ENCODE peak calls at places on chromosomes 11 and 22, in five cellular contexts. One of them, this sample, is unnamed.

GRCh38 chr11:111176603-111177002 is 68.9 kb upstream of the POU2AF2 start:
- DNase-seq in AG04449: no peak
- DNase-seq in Panc1: no peak
- DNase-seq in ovary: no peak
- DNase-seq in cardiac fibroblast: no peak
- DNase-seq in this sample: no peak

GRCh38 chr11:63945482-63946163 is 6.8 kb downstream of the NAA40 start:
- DNase-seq in AG04449: peak
- DNase-seq in Panc1: peak
- DNase-seq in ovary: peak
- DNase-seq in cardiac fibroblast: peak
- DNase-seq in this sample: peak

GRCh38 chr11:2898366-2899079 is 12.9 kb upstream of the CDKN1C start:
- DNase-seq in AG04449: peak
- DNase-seq in Panc1: no peak
- DNase-seq in ovary: no peak
- DNase-seq in cardiac fibroblast: peak
- DNase-seq in this sample: peak

GRCh38 chr22:47048123-47049077 is 285.9 kb downstream of the TBC1D22A start:
- DNase-seq in AG04449: no peak
- DNase-seq in Panc1: no peak
- DNase-seq in ovary: no peak
- DNase-seq in cardiac fibroblast: no peak
- DNase-seq in this sample: no peak

GRCh38 chr22:18023509-18024275 is 669 bp downstream of the MICAL3 start:
- DNase-seq in AG04449: no peak
- DNase-seq in Panc1: no peak
- DNase-seq in ovary: peak
- DNase-seq in cardiac fibroblast: peak
- DNase-seq in this sample: no peak

GRCh38 chr11:118214210-118214914 is 10.4 kb downstream of the JAML start:
- DNase-seq in AG04449: no peak
- DNase-seq in Panc1: no peak
- DNase-seq in ovary: no peak
- DNase-seq in cardiac fibroblast: no peak
- DNase-seq in this sample: no peak

GRCh38 chr11:59145534-59145933 is 2.9 kb downstream of the FAM111A start:
- DNase-seq in AG04449: peak
- DNase-seq in Panc1: no peak
- DNase-seq in ovary: no peak
- DNase-seq in cardiac fibroblast: peak
- DNase-seq in this sample: no peak

GRCh38 chr11:112784323-112785073 is 176.7 kb upstream of the NCAM1 start:
- DNase-seq in AG04449: no peak
- DNase-seq in Panc1: no peak
- DNase-seq in ovary: peak
- DNase-seq in cardiac fibroblast: peak
- DNase-seq in this sample: no peak

GRCh38 chr11:75450826-75451783 is 18.1 kb upstream of the KLHL35 start:
- DNase-seq in AG04449: no peak
- DNase-seq in Panc1: no peak
- DNase-seq in ovary: no peak
- DNase-seq in cardiac fibroblast: no peak
- DNase-seq in this sample: no peak

GRCh38 chr11:33724644-33725035 is 11.6 kb downstream of the CD59 start:
- DNase-seq in AG04449: no peak
- DNase-seq in Panc1: no peak
- DNase-seq in ovary: no peak
- DNase-seq in cardiac fibroblast: peak
- DNase-seq in this sample: no peak

GRCh38 chr11:57638005-57638760 is 11.5 kb downstream of the YPEL4 start:
- DNase-seq in AG04449: no peak
- DNase-seq in Panc1: no peak
- DNase-seq in ovary: peak
- DNase-seq in cardiac fibroblast: peak
- DNase-seq in this sample: peak

GRCh38 chr11:20592741-20593140 is 6.7 kb upstream of the SLC6A5 start:
- DNase-seq in AG04449: no peak
- DNase-seq in Panc1: no peak
- DNase-seq in ovary: no peak
- DNase-seq in cardiac fibroblast: no peak
- DNase-seq in this sample: no peak

GRCh38 chr11:95414217-95414616 is 183.2 kb upstream of the SESN3 start:
- DNase-seq in AG04449: no peak
- DNase-seq in Panc1: no peak
- DNase-seq in ovary: no peak
- DNase-seq in cardiac fibroblast: no peak
- DNase-seq in this sample: no peak
- H3K4me3 ChIP-seq in AG04449: no peak
- H3K4me3 ChIP-seq in Panc1: no peak
- H3K4me3 ChIP-seq in ovary: no peak
- H3K4me3 ChIP-seq in cardiac fibroblast: no peak
- H3K4me3 ChIP-seq in this sample: no peak

GRCh38 chr22:27784099-27784446 is 17.5 kb downstream of the MN1 start:
- DNase-seq in AG04449: no peak
- DNase-seq in Panc1: no peak
- DNase-seq in ovary: no peak
- DNase-seq in cardiac fibroblast: no peak
- DNase-seq in this sample: no peak
- TF ChIP-seq CTCF in AG04449: no peak
- TF ChIP-seq CTCF in Panc1: no peak
- TF ChIP-seq CTCF in ovary: no peak
- TF ChIP-seq CTCF in cardiac fibroblast: no peak
- TF ChIP-seq CTCF in this sample: no peak

GRCh38 chr11:94401773-94402265 is 600 bp upstream of the GPR83 start:
- DNase-seq in AG04449: no peak
- DNase-seq in Panc1: no peak
- DNase-seq in ovary: no peak
- DNase-seq in cardiac fibroblast: no peak
- DNase-seq in this sample: no peak
- H3K4me3 ChIP-seq in AG04449: peak
- H3K4me3 ChIP-seq in Panc1: peak
- H3K4me3 ChIP-seq in ovary: no peak
- H3K4me3 ChIP-seq in cardiac fibroblast: peak
- H3K4me3 ChIP-seq in this sample: peak

GRCh38 chr11:65013692-65014145 is 241 bp upstream of the ARL2 start:
- DNase-seq in AG04449: peak
- DNase-seq in Panc1: no peak
- DNase-seq in ovary: peak
- DNase-seq in cardiac fibroblast: peak
- DNase-seq in this sample: peak
- TF ChIP-seq CTCF in AG04449: peak
- TF ChIP-seq CTCF in Panc1: peak
- TF ChIP-seq CTCF in ovary: no peak
- TF ChIP-seq CTCF in cardiac fibroblast: no peak
- TF ChIP-seq CTCF in this sample: no peak

DNA sequence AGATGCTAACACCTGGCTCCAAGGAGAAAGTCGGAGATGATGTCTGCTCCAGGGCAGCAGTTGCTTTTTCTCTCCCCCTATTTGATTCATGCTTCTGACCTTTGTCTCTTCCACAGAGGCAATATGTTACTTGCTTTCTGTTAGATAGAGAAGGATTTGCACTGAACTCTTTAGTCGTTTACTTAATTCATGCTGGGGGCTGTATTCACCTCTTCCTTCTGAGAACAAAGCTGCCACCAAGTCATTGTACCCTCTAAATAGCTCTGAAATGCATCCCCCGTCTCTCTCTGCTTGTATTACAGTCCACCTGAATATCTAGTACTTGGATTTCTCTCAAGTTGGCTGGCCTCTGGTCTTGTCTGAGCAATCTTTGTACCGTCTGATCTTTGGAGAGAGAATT is 187.5 kb downstream of the MYO18B start:
- DNase-seq in AG04449: no peak
- DNase-seq in Panc1: no peak
- DNase-seq in ovary: no peak
- DNase-seq in cardiac fibroblast: no peak
- DNase-seq in this sample: no peak
- H3K4me3 ChIP-seq in AG04449: no peak
- H3K4me3 ChIP-seq in Panc1: no peak
- H3K4me3 ChIP-seq in ovary: no peak
- H3K4me3 ChIP-seq in cardiac fibroblast: no peak
- H3K4me3 ChIP-seq in this sample: no peak

GRCh38 chr11:115503083-115503885 is 931 bp downstream of the CADM1 start:
- DNase-seq in AG04449: no peak
- DNase-seq in Panc1: no peak
- DNase-seq in ovary: peak
- DNase-seq in cardiac fibroblast: peak
- DNase-seq in this sample: no peak
- TF ChIP-seq CTCF in AG04449: peak
- TF ChIP-seq CTCF in Panc1: peak
- TF ChIP-seq CTCF in ovary: peak
- TF ChIP-seq CTCF in cardiac fibroblast: peak
- TF ChIP-seq CTCF in this sample: peak

DNA sequence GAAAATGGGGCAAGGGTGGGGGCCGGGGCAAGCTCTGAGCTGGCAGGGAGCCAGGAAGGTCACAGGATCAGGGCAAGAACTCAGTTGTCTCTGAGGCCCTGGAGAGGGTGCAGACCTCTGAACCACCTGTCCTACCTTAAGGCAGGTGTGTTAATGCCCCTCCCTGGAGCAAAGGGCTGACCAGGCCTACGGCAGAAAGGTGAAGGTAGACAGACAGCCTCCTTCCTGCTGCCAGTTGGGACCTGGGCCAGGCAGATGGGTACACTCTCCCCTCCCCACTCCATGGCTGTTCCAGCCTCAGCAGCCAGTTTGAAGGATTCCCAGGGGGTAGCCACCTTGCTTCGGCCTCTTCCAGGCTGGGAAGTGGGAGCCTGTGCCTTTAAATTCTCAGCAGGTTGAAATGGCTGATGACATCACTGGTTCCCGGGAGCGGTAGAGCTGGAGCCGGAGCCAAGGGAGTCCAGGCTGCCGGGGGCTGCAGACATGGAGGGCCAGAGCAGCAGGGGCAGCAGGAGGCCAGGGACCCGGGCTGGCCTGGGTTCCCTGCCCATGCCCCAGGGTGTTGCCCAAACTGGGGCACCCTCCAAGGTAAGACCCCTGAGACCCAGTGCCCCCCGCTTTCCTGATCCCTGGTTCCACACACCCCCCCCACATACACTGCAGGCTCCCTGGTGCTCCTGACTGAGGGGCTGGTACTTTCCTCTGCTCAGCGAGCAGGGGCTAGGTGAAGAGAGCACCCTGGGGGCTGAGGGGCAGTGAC is at the start of gene INPP5J:
- DNase-seq in AG04449: no peak
- DNase-seq in Panc1: no peak
- DNase-seq in ovary: peak
- DNase-seq in cardiac fibroblast: peak
- DNase-seq in this sample: no peak
- H3K4me3 ChIP-seq in AG04449: peak
- H3K4me3 ChIP-seq in Panc1: peak
- H3K4me3 ChIP-seq in ovary: peak
- H3K4me3 ChIP-seq in cardiac fibroblast: peak
- H3K4me3 ChIP-seq in this sample: peak

GRCh38 chr11:42770444-42771065 is 541.2 kb upstream of the API5 start:
- DNase-seq in AG04449: no peak
- DNase-seq in Panc1: peak
- DNase-seq in ovary: no peak
- DNase-seq in cardiac fibroblast: peak
- DNase-seq in this sample: no peak
- TF ChIP-seq CTCF in AG04449: peak
- TF ChIP-seq CTCF in Panc1: peak
- TF ChIP-seq CTCF in ovary: no peak
- TF ChIP-seq CTCF in cardiac fibroblast: peak
- TF ChIP-seq CTCF in this sample: no peak

GRCh38 chr22:49930128-49930527 is 11.7 kb downstream of the CRELD2 start:
- DNase-seq in AG04449: no peak
- DNase-seq in Panc1: no peak
- DNase-seq in ovary: no peak
- DNase-seq in cardiac fibroblast: no peak
- DNase-seq in this sample: no peak
- H3K4me3 ChIP-seq in AG04449: no peak
- H3K4me3 ChIP-seq in Panc1: no peak
- H3K4me3 ChIP-seq in ovary: no peak
- H3K4me3 ChIP-seq in cardiac fibroblast: no peak
- H3K4me3 ChIP-seq in this sample: no peak